ENCODE peak calls at places on chromosomes 3 and 15, in five cellular contexts. One of them, this sample, is unnamed.

GRCh38 chr15:68733666-68734065 is 87.0 kb downstream of the ANP32A start:
- DNase-seq in germinal center: no peak
- DNase-seq in H54: no peak
- DNase-seq in DND-41: no peak
- DNase-seq in LHCN-M2: peak; percentile 64
- DNase-seq in this sample: no peak

GRCh38 chr15:63800739-63801138 is 33.0 kb downstream of the HERC1 start:
- DNase-seq in germinal center: no peak
- DNase-seq in H54: no peak
- DNase-seq in DND-41: no peak
- DNase-seq in LHCN-M2: no peak
- DNase-seq in this sample: no peak

GRCh38 chr3:174614046-174614445 is 245.1 kb upstream of the NAALADL2 start:
- DNase-seq in germinal center: no peak
- DNase-seq in H54: no peak
- DNase-seq in DND-41: no peak
- DNase-seq in LHCN-M2: no peak
- DNase-seq in this sample: no peak

GRCh38 chr15:91980502-91981267 is 127.2 kb downstream of the SLCO3A1 start:
- DNase-seq in germinal center: no peak
- DNase-seq in H54: no peak
- DNase-seq in DND-41: no peak
- DNase-seq in LHCN-M2: no peak
- DNase-seq in this sample: no peak

GRCh38 chr15:33021806-33022389 is 172.6 kb downstream of the FMN1 start:
- DNase-seq in germinal center: peak; percentile 19
- DNase-seq in H54: peak; percentile 50
- DNase-seq in DND-41: no peak
- DNase-seq in LHCN-M2: peak; percentile 73
- DNase-seq in this sample: no peak

GRCh38 chr15:99102332-99103235 is 2.3 kb upstream of the SYNM start:
- DNase-seq in germinal center: no peak
- DNase-seq in H54: no peak
- DNase-seq in DND-41: no peak
- DNase-seq in LHCN-M2: no peak
- DNase-seq in this sample: no peak

GRCh38 chr3:134311265-134311664 is 60.6 kb upstream of the RYK start:
- DNase-seq in germinal center: no peak
- DNase-seq in H54: no peak
- DNase-seq in DND-41: no peak
- DNase-seq in LHCN-M2: peak; percentile 49
- DNase-seq in this sample: no peak

GRCh38 chr3:138950006-138950644 is 3.1 kb downstream of the FOXL2NB start:
- DNase-seq in germinal center: no peak
- DNase-seq in H54: no peak
- DNase-seq in DND-41: no peak
- DNase-seq in LHCN-M2: no peak
- DNase-seq in this sample: no peak

GRCh38 chr3:55160241-55160877 is 232.5 kb upstream of the LRTM1 start:
- DNase-seq in germinal center: peak; percentile 8
- DNase-seq in H54: peak; percentile 63
- DNase-seq in DND-41: no peak
- DNase-seq in LHCN-M2: peak; percentile 100
- DNase-seq in this sample: no peak